ENCODE peak calls at places on chromosomes 12 and 14, in four cellular contexts. One of them, this sample, is unnamed.
A peak's percentile ranks its signal among the peaks of the same experiment; 100 is the strongest.

GRCh38 chr12:49556391-49557186 is 11.4 kb downstream of the MCRS1 start:
- DNase-seq in spleen: peak; percentile 56
- DNase-seq in cardiac muscle cell: no peak
- DNase-seq in SK-N-SH: peak; percentile 10
- DNase-seq in this sample: no peak

GRCh38 chr14:88521818-88522217 is 33.0 kb downstream of the PTPN21 start:
- DNase-seq in spleen: no peak
- DNase-seq in cardiac muscle cell: peak; percentile 32
- DNase-seq in SK-N-SH: no peak
- DNase-seq in this sample: no peak

GRCh38 chr14:99755629-99756603 is 37.3 kb upstream of the EML1 start:
- DNase-seq in cardiac muscle cell: peak; percentile 92
- DNase-seq in SK-N-SH: no peak
- DNase-seq in spleen: peak; percentile 84
- DNase-seq in this sample: peak; percentile 74

GRCh38 chr14:88981948-88982347 is 157.5 kb downstream of the TTC8 start:
- DNase-seq in SK-N-SH: no peak
- DNase-seq in cardiac muscle cell: no peak
- DNase-seq in spleen: no peak
- DNase-seq in this sample: no peak

GRCh38 chr12:51524386-51524901 is 66.6 kb upstream of the SCN8A start:
- DNase-seq in cardiac muscle cell: peak; percentile 5
- DNase-seq in SK-N-SH: peak; percentile 63
- DNase-seq in spleen: no peak
- DNase-seq in this sample: no peak

GRCh38 chr14:65817011-65817410 is 404.5 kb downstream of the FUT8 start:
- DNase-seq in SK-N-SH: no peak
- DNase-seq in spleen: no peak
- DNase-seq in cardiac muscle cell: no peak
- DNase-seq in this sample: no peak

GRCh38 chr12:80064269-80064668 is 35.1 kb upstream of the OTOGL start:
- DNase-seq in SK-N-SH: no peak
- DNase-seq in cardiac muscle cell: peak; percentile 30
- DNase-seq in spleen: no peak
- DNase-seq in this sample: no peak

GRCh38 chr12:30795660-30796507 is 41.1 kb upstream of the CAPRIN2 start:
- DNase-seq in spleen: peak; percentile 88
- DNase-seq in SK-N-SH: peak; percentile 88
- DNase-seq in cardiac muscle cell: peak; percentile 86
- DNase-seq in this sample: peak; percentile 77

GRCh38 chr12:55955800-55956508 is 9.9 kb downstream of the PMEL start:
- DNase-seq in SK-N-SH: peak; percentile 41
- DNase-seq in cardiac muscle cell: peak; percentile 29
- DNase-seq in spleen: no peak
- DNase-seq in this sample: no peak

GRCh38 chr12:47838286-47838931 is 18.7 kb upstream of the HDAC7 start:
- DNase-seq in SK-N-SH: peak; percentile 82
- DNase-seq in spleen: no peak
- DNase-seq in cardiac muscle cell: peak; percentile 58
- DNase-seq in this sample: peak; percentile 51

GRCh38 chr12:11978985-11979384 is 91.8 kb upstream of the BCL2L14 start:
- DNase-seq in cardiac muscle cell: no peak
- DNase-seq in SK-N-SH: no peak
- DNase-seq in spleen: no peak
- DNase-seq in this sample: no peak

GRCh38 chr12:130829391-130830245 is 9.4 kb downstream of the STX2 start:
- DNase-seq in SK-N-SH: peak; percentile 49
- DNase-seq in cardiac muscle cell: no peak
- DNase-seq in spleen: no peak
- DNase-seq in this sample: no peak

GRCh38 chr12:89494411-89495231 is 30.0 kb downstream of the GALNT4 start:
- DNase-seq in spleen: no peak
- DNase-seq in cardiac muscle cell: no peak
- DNase-seq in SK-N-SH: no peak
- DNase-seq in this sample: no peak

GRCh38 chr12:87871061-87871460 is 158.1 kb downstream of the C12orf50 start:
- DNase-seq in SK-N-SH: no peak
- DNase-seq in cardiac muscle cell: peak; percentile 2
- DNase-seq in spleen: no peak
- DNase-seq in this sample: no peak

GRCh38 chr12:87870493-87870892 is 158.7 kb downstream of the C12orf50 start:
- DNase-seq in SK-N-SH: no peak
- DNase-seq in spleen: no peak
- DNase-seq in cardiac muscle cell: no peak
- DNase-seq in this sample: no peak

GRCh38 chr12:87870061-87870460 is 159.1 kb downstream of the C12orf50 start:
- DNase-seq in cardiac muscle cell: no peak
- DNase-seq in spleen: no peak
- DNase-seq in SK-N-SH: no peak
- DNase-seq in this sample: no peak

GRCh38 chr12:87866602-87867292 is 162.5 kb downstream of the C12orf50 start:
- DNase-seq in spleen: no peak
- DNase-seq in cardiac muscle cell: peak; percentile 31
- DNase-seq in SK-N-SH: peak; percentile 16
- DNase-seq in this sample: no peak
- TF ChIP-seq CTCF in spleen: no peak
- TF ChIP-seq CTCF in cardiac muscle cell: peak; percentile 58
- TF ChIP-seq CTCF in SK-N-SH: peak; percentile 55
- TF ChIP-seq CTCF in this sample: peak; percentile 20

GRCh38 chr12:113253532-113254285 is 32.4 kb downstream of the TPCN1 start:
- DNase-seq in cardiac muscle cell: no peak
- DNase-seq in spleen: no peak
- DNase-seq in SK-N-SH: no peak
- DNase-seq in this sample: no peak

GRCh38 chr12:113250045-113250444 is 28.8 kb downstream of the TPCN1 start:
- DNase-seq in cardiac muscle cell: no peak
- DNase-seq in spleen: peak; percentile 41
- DNase-seq in SK-N-SH: no peak
- DNase-seq in this sample: no peak

GRCh38 chr12:113249546-113249945 is 28.3 kb downstream of the TPCN1 start:
- DNase-seq in cardiac muscle cell: no peak
- DNase-seq in spleen: peak; percentile 44
- DNase-seq in SK-N-SH: no peak
- DNase-seq in this sample: no peak

GRCh38 chr12:113252494-113252893 is 31.2 kb downstream of the TPCN1 start:
- DNase-seq in spleen: no peak
- DNase-seq in cardiac muscle cell: no peak
- DNase-seq in SK-N-SH: no peak
- DNase-seq in this sample: no peak

DNA sequence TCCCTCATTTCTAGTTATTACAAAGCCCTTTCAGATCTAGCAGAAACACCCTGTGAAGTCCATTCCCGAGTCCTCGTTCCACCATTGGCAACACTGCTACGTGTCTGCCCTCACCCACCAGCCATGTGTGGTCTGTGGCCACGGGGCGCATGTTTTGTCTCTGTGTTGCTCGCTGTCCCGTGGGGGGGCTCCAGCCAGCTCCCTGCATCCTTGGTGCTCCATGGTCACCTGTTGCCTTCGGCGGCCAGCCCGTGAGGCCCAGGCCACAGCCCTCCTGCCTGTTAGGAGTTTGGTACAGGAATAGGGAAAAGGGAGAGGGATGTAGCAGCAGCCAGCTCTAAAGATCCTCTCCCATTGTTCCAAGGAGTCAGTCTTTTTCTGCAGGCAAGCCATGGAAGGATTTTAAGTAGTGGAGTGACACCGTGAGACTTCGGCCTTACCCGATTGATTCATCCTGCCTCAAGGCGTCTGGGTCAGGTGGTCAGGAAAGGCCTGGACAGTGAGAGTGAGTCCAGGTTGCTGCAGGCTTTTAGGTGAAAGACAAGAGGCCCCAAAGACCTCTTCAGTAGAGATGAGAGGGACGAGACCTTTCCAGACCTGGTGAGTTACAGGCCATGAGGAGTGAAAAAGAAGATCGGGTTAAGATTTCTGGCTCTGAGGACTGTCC is 30.3 kb downstream of the TPCN1 start:
- DNase-seq in cardiac muscle cell: no peak
- DNase-seq in spleen: no peak
- DNase-seq in SK-N-SH: no peak
- DNase-seq in this sample: no peak
- H3K4me3 ChIP-seq in cardiac muscle cell: no peak overlapping the region
- H3K4me3 ChIP-seq in spleen: no peak overlapping the region
- H3K4me3 ChIP-seq in SK-N-SH: no peak overlapping the region
- H3K4me3 ChIP-seq in this sample: no peak overlapping the region

GRCh38 chr12:124753993-124754392 is 109.7 kb downstream of the SCARB1 start:
- DNase-seq in cardiac muscle cell: no peak
- DNase-seq in spleen: no peak
- DNase-seq in SK-N-SH: no peak
- DNase-seq in this sample: no peak
- H3K4me1 ChIP-seq in cardiac muscle cell: peaks cover 2% of the 10 kb centered on the region
- H3K4me1 ChIP-seq in spleen: peaks cover 15% of the 10 kb centered on the region
- H3K4me1 ChIP-seq in SK-N-SH: no peaks in the 10 kb centered on the region
- H3K4me1 ChIP-seq in this sample: peaks cover 47% of the 10 kb centered on the region

DNA sequence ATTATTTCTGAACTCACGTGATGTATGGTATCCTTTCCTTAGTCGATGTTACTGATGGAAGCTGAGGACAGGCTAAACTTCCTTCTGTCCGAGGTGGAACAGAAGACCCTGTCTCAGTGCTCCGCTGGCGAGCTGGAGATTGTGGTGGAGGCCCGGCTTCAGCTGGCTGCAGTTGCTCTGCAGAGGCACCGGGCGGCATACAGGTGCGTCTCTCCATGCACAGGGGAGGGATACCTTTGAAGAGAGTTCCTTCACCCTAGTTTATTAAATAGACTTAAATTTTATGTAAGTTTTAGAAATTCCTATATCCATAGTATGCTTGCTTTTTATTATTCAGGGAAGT is 186.7 kb upstream of the NEDD1 start:
- DNase-seq in spleen: peak; percentile 80
- DNase-seq in cardiac muscle cell: peak; percentile 8
- DNase-seq in SK-N-SH: no peak
- DNase-seq in this sample: no peak
- TF ChIP-seq CTCF in spleen: no peak
- TF ChIP-seq CTCF in cardiac muscle cell: no peak
- TF ChIP-seq CTCF in SK-N-SH: peak; percentile 12
- TF ChIP-seq CTCF in this sample: no peak

GRCh38 chr14:61700104-61700886 is 5.0 kb downstream of the HIF1A start:
- DNase-seq in spleen: no peak
- DNase-seq in cardiac muscle cell: peak; percentile 68
- DNase-seq in SK-N-SH: no peak
- DNase-seq in this sample: no peak
- H3K4me3 ChIP-seq in spleen: no peak overlapping the region
- H3K4me3 ChIP-seq in cardiac muscle cell: peak overlapping the region; percentile 2
- H3K4me3 ChIP-seq in SK-N-SH: no peak overlapping the region
- H3K4me3 ChIP-seq in this sample: no peak overlapping the region

GRCh38 chr12:110338754-110339153 is 57.7 kb downstream of the ATP2A2 start:
- DNase-seq in spleen: no peak
- DNase-seq in cardiac muscle cell: no peak
- DNase-seq in SK-N-SH: peak; percentile 32
- DNase-seq in this sample: no peak

GRCh38 chr12:110335481-110336045 is 54.5 kb downstream of the ATP2A2 start:
- DNase-seq in SK-N-SH: no peak
- DNase-seq in cardiac muscle cell: no peak
- DNase-seq in spleen: no peak
- DNase-seq in this sample: no peak

GRCh38 chr12:110340706-110341105 is 59.7 kb downstream of the ATP2A2 start:
- DNase-seq in spleen: no peak
- DNase-seq in SK-N-SH: no peak
- DNase-seq in cardiac muscle cell: no peak
- DNase-seq in this sample: no peak

GRCh38 chr12:110339184-110339952 is 58.3 kb downstream of the ATP2A2 start:
- DNase-seq in spleen: no peak
- DNase-seq in cardiac muscle cell: no peak
- DNase-seq in SK-N-SH: no peak
- DNase-seq in this sample: no peak

GRCh38 chr12:110337912-110338710 is 57.1 kb downstream of the ATP2A2 start:
- DNase-seq in cardiac muscle cell: no peak
- DNase-seq in spleen: no peak
- DNase-seq in SK-N-SH: no peak
- DNase-seq in this sample: no peak
- H3K4me1 ChIP-seq in cardiac muscle cell: peaks cover 8% of the 10 kb centered on the region
- H3K4me1 ChIP-seq in spleen: no peaks in the 10 kb centered on the region
- H3K4me1 ChIP-seq in SK-N-SH: peaks cover 7% of the 10 kb centered on the region
- H3K4me1 ChIP-seq in this sample: no peaks in the 10 kb centered on the region

GRCh38 chr14:50053935-50054334 is 62.4 kb downstream of the VCPKMT start:
- DNase-seq in cardiac muscle cell: no peak
- DNase-seq in spleen: no peak
- DNase-seq in SK-N-SH: no peak
- DNase-seq in this sample: no peak

GRCh38 chr14:50056457-50056856 is 59.9 kb downstream of the VCPKMT start:
- DNase-seq in cardiac muscle cell: no peak
- DNase-seq in spleen: no peak
- DNase-seq in SK-N-SH: no peak
- DNase-seq in this sample: peak; percentile 58

GRCh38 chr14:50058112-50058511 is 58.3 kb downstream of the VCPKMT start:
- DNase-seq in SK-N-SH: no peak
- DNase-seq in spleen: no peak
- DNase-seq in cardiac muscle cell: no peak
- DNase-seq in this sample: no peak

GRCh38 chr14:50057331-50057730 is 59.0 kb downstream of the VCPKMT start:
- DNase-seq in SK-N-SH: no peak
- DNase-seq in cardiac muscle cell: no peak
- DNase-seq in spleen: no peak
- DNase-seq in this sample: no peak

GRCh38 chr14:50055461-50056228 is 60.7 kb downstream of the VCPKMT start:
- DNase-seq in SK-N-SH: no peak
- DNase-seq in cardiac muscle cell: no peak
- DNase-seq in spleen: no peak
- DNase-seq in this sample: peak; percentile 46
- TF ChIP-seq CTCF in SK-N-SH: peak; percentile 17
- TF ChIP-seq CTCF in cardiac muscle cell: peak; percentile 19
- TF ChIP-seq CTCF in spleen: no peak
- TF ChIP-seq CTCF in this sample: no peak

DNA sequence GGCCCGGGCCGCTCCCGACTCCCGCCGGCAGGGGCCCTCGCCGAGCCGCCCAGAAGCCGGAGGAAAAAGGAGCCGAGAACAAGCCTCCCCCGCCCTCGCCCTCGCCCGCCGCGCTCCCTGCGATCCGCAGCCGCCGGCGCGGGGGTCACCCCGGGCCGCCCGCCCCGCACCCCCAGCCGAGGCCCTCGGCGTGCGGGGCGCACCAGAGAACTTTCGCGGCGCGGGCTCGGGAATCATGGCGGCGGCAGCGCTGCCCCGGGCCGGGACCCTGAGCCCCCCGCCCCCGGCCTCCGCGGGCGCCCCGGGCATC is 519 bp downstream of the CDK2AP1 start:
- DNase-seq in spleen: peak; percentile 95
- DNase-seq in SK-N-SH: peak; percentile 89
- DNase-seq in cardiac muscle cell: peak; percentile 69
- DNase-seq in this sample: peak; percentile 90
- H3K4me3 ChIP-seq in spleen: peak overlapping the region; percentile 61
- H3K4me3 ChIP-seq in SK-N-SH: peak overlapping the region; percentile 83
- H3K4me3 ChIP-seq in cardiac muscle cell: peak overlapping the region; percentile 88
- H3K4me3 ChIP-seq in this sample: peak overlapping the region; percentile 28

DNA sequence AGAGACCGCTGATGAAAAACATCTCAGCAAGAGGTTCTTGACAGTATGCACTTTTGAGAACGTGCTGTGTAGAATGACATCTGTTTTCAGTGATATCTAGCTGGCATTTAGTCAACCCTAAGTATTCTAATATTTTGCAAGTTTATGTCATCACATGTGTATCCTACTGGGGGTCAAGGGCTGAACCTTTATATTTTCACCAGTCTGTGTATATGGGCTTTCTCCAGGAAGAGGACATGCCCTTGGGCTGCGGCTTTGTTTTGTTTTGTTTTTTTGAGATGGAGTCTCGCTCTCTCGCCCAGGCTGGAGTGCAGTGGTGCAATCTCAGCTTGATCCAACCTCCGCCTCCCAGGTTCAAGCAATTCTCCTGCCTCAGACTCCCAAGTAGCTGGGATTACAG is 22.1 kb upstream of the YARS2 start:
- DNase-seq in spleen: no peak
- DNase-seq in cardiac muscle cell: peak; percentile 17
- DNase-seq in SK-N-SH: no peak
- DNase-seq in this sample: no peak
- H3K4me1 ChIP-seq in spleen: peaks cover 4% of the 10 kb centered on the region
- H3K4me1 ChIP-seq in cardiac muscle cell: no peaks in the 10 kb centered on the region
- H3K4me1 ChIP-seq in SK-N-SH: no peaks in the 10 kb centered on the region
- H3K4me1 ChIP-seq in this sample: no peaks in the 10 kb centered on the region